ENCODE peak calls at places on chromosome 22, in six cellular contexts. S, Y, W, Z, G and U are unnamed samples.

GRCh38 chr22:46085831-46086576 is 64.3 kb upstream of the PPARA start:
- DNase-seq in S (no peak), Y (no peak), W (peak), Z (no peak), G (no peak), U (no peak)

GRCh38 chr22:25736378-25737011 is 5.5 kb upstream of the MYO18B start:
- DNase-seq in S (no peak), Y (no peak), W (no peak), Z (no peak), G (no peak), U (no peak)

GRCh38 chr22:42994276-42994916 is 20.6 kb downstream of the PACSIN2 start:
- DNase-seq in S (no peak), Y (no peak), W (no peak), Z (no peak), G (no peak), U (no peak)

GRCh38 chr22:47192651-47193437 is 430.4 kb downstream of the TBC1D22A start:
- DNase-seq in S (no peak), Y (no peak), W (peak), Z (no peak), G (no peak), U (no peak)

GRCh38 chr22:34015642-34016041 is 95.4 kb upstream of the LARGE1 start:
- DNase-seq in S (no peak), Y (no peak), W (no peak), Z (no peak), G (no peak), U (no peak)

GRCh38 chr22:17985606-17986005 is 38.8 kb downstream of the MICAL3 start:
- DNase-seq in S (no peak), Y (no peak), W (no peak), Z (no peak), G (no peak), U (no peak)

GRCh38 chr22:25174156-25174887 is 25.3 kb upstream of the CRYBB3 start:
- DNase-seq in S (no peak), Y (no peak), W (no peak), Z (no peak), G (no peak), U (no peak)

GRCh38 chr22:49673048-49673447 is 154.6 kb downstream of the BRD1 start:
- DNase-seq in S (no peak), Y (no peak), W (no peak), Z (no peak), G (no peak), U (no peak)

GRCh38 chr22:46061124-46061410 is 84.1 kb upstream of the WNT7B start:
- DNase-seq in S (no peak), Y (no peak), W (no peak), Z (no peak), G (no peak), U (no peak)

GRCh38 chr22:38953091-38953490 is 4.3 kb upstream of the APOBEC3A start:
- DNase-seq in S (no peak), Y (no peak), W (no peak), Z (no peak), G (no peak), U (no peak)

GRCh38 chr22:31290494-31291402 is 1.5 kb downstream of the PIK3IP1 start:
- DNase-seq in S (peak), Y (peak), W (peak), Z (peak), G (peak), U (peak)

GRCh38 chr22:41302016-41302767 is 867 bp downstream of the ZC3H7B start:
- DNase-seq in S (no peak), Y (no peak), W (no peak), Z (no peak), G (no peak), U (no peak)

GRCh38 chr22:28930357-28931007 is 47.1 kb downstream of the ZNRF3 start:
- DNase-seq in S (peak), Y (no peak), W (no peak), Z (peak), G (no peak), U (peak)

GRCh38 chr22:20014526-20015186 is 2.0 kb downstream of the ARVCF start:
- DNase-seq in S (no peak), Y (no peak), W (no peak), Z (no peak), G (peak), U (no peak)

GRCh38 chr22:46730568-46731245 is 7.3 kb downstream of the CERK start:
- DNase-seq in S (no peak), Y (no peak), W (no peak), Z (no peak), G (peak), U (no peak)

GRCh38 chr22:32023251-32023827 is 19.7 kb upstream of the SLC5A1 start:
- DNase-seq in S (no peak), Y (no peak), W (no peak), Z (no peak), G (no peak), U (no peak)

GRCh38 chr22:23182289-23183106 is 2.2 kb downstream of the BCR start:
- DNase-seq in S (no peak), Y (no peak), W (no peak), Z (peak), G (no peak), U (no peak)

GRCh38 chr22:19962909-19963806 is 21.5 kb upstream of the TXNRD2 start:
- DNase-seq in S (no peak), Y (no peak), W (peak), Z (peak), G (no peak), U (no peak)

GRCh38 chr22:47206185-47206584 is 443.7 kb downstream of the TBC1D22A start:
- DNase-seq in S (no peak), Y (no peak), W (no peak), Z (no peak), G (no peak), U (no peak)

GRCh38 chr22:27633296-27633871 is 168.2 kb downstream of the MN1 start:
- DNase-seq in S (no peak), Y (no peak), W (no peak), Z (no peak), G (no peak), U (no peak)

GRCh38 chr22:43110927-43111623 is 525 bp downstream of the BIK start:
- DNase-seq in S (no peak), Y (no peak), W (peak), Z (no peak), G (no peak), U (no peak)

GRCh38 chr22:29011868-29012428 is 49.7 kb downstream of the C22orf31 start:
- DNase-seq in S (no peak), Y (no peak), W (no peak), Z (no peak), G (no peak), U (no peak)

GRCh38 chr22:40221055-40221414 is 43.3 kb downstream of the TNRC6B start:
- DNase-seq in S (no peak), Y (no peak), W (no peak), Z (no peak), G (no peak), U (no peak)

GRCh38 chr22:37180531-37181231 is 7.4 kb downstream of the C1QTNF6 start:
- DNase-seq in S (no peak), Y (no peak), W (no peak), Z (no peak), G (no peak), U (no peak)

GRCh38 chr22:40178417-40179409 is 988 bp downstream of the TNRC6B start:
- DNase-seq in S (no peak), Y (no peak), W (no peak), Z (peak), G (peak), U (peak)

GRCh38 chr22:49502126-49502826 is 325.4 kb downstream of the BRD1 start:
- DNase-seq in S (no peak), Y (no peak), W (peak), Z (no peak), G (no peak), U (no peak)

GRCh38 chr22:39128508-39128907 is 24.0 kb downstream of the CBX7 start:
- DNase-seq in S (no peak), Y (no peak), W (no peak), Z (no peak), G (no peak), U (no peak)

GRCh38 chr22:19903513-19903912 is 38.1 kb upstream of the COMT start:
- DNase-seq in S (no peak), Y (no peak), W (no peak), Z (no peak), G (no peak), U (no peak)

GRCh38 chr22:40679964-40680818 is 907 bp downstream of the MCHR1 start:
- DNase-seq in S (peak), Y (no peak), W (no peak), Z (peak), G (peak), U (no peak)

GRCh38 chr22:30460147-30460546 is 11.7 kb downstream of the SEC14L3 start:
- DNase-seq in S (no peak), Y (peak), W (no peak), Z (no peak), G (no peak), U (no peak)

GRCh38 chr22:24190159-24190540 is 8.9 kb downstream of the SUSD2 start:
- DNase-seq in S (no peak), Y (no peak), W (no peak), Z (no peak), G (no peak), U (no peak)

GRCh38 chr22:17917490-17917983 is 106.8 kb downstream of the MICAL3 start:
- DNase-seq in S (no peak), Y (no peak), W (no peak), Z (no peak), G (no peak), U (no peak)